ENCODE peak calls at places on chromosomes 3 and 15, in ten cellular contexts. S, Q, F, M, A, D, J, G, Y and W are unnamed samples. For H3K9me3, the result is how much of the 10 kb centered on the place peaks cover.

GRCh38 chr15:41812820-41813375 is 15.0 kb upstream of the JMJD7 start:
- DNase-seq in M (no peak), Y (no peak), G (no peak), S (no peak), F (no peak), A (no peak), Q (no peak), D (no peak), J (no peak), W (no peak)

GRCh38 chr15:33837294-33837693 is 131.0 kb upstream of the CHRM5 start:
- DNase-seq in S (no peak), M (no peak), J (no peak), F (no peak), G (no peak), Y (no peak), D (no peak), Q (no peak), A (no peak), W (no peak)

GRCh38 chr15:55372701-55373440 is 35.3 kb downstream of the CCPG1 start:
- DNase-seq in G (no peak), F (no peak), M (no peak), S (peak), Q (no peak), A (no peak), J (no peak), Y (no peak), D (no peak), W (no peak)

GRCh38 chr3:62761711-62762110 is 113.5 kb downstream of the CADPS start:
- DNase-seq in A (no peak), G (no peak), S (no peak), F (no peak), Y (no peak), M (no peak), D (peak), J (no peak), Q (no peak), W (no peak)

GRCh38 chr3:192834428-192834827 is 83.2 kb downstream of the MB21D2 start:
- DNase-seq in Y (no peak), G (no peak), A (no peak), M (no peak), J (no peak), D (no peak), S (no peak), Q (no peak), F (no peak), W (no peak)

GRCh38 chr3:105195260-105195659 is 171.4 kb upstream of the ALCAM start:
- DNase-seq in G (no peak), M (no peak), A (no peak), J (no peak), F (no peak), D (no peak), Y (no peak), Q (no peak), S (no peak), W (no peak)

GRCh38 chr3:133113526-133113925 is 75.3 kb downstream of the TMEM108 start:
- DNase-seq in A (no peak), S (no peak), J (no peak), Y (no peak), G (no peak), D (no peak), Q (no peak), M (no peak), F (no peak), W (no peak)

GRCh38 chr15:69114231-69114937 is 46.1 kb upstream of the GLCE start:
- DNase-seq in J (no peak), A (no peak), Y (no peak), Q (no peak), S (no peak), G (no peak), M (no peak), F (no peak), D (no peak), W (no peak)

GRCh38 chr3:170180107-170180951 is 1.2 kb downstream of the PHC3 start:
- DNase-seq in D (no peak), G (no peak), A (no peak), S (peak), M (no peak), Q (no peak), F (no peak), J (peak), Y (peak), W (no peak)

GRCh38 chr3:35120026-35120425 is 519.3 kb upstream of the ARPP21 start:
- DNase-seq in F (no peak), J (no peak), S (no peak), Q (no peak), A (no peak), G (no peak), D (no peak), M (no peak), Y (no peak), W (no peak)

GRCh38 chr3:64342940-64343691 is 117.8 kb upstream of the PRICKLE2 start:
- DNase-seq in Y (no peak), G (no peak), A (peak), S (no peak), Q (no peak), J (no peak), M (no peak), F (no peak), D (no peak), W (peak)

GRCh38 chr15:70234256-70234965 is 136.7 kb upstream of the TLE3 start:
- DNase-seq in M (no peak), J (no peak), F (no peak), G (no peak), A (no peak), S (no peak), D (no peak), Q (no peak), Y (no peak), W (peak)

GRCh38 chr3:160141485-160142185 is 83.6 kb upstream of the C3orf80 start:
- DNase-seq in Q (no peak), J (no peak), G (no peak), D (no peak), M (no peak), S (no peak), A (no peak), F (no peak), Y (no peak), W (no peak)

GRCh38 chr3:50341537-50341936 is 901 bp upstream of the RASSF1 start:
- DNase-seq in G (no peak), J (peak), F (peak), M (no peak), A (no peak), D (no peak), S (no peak), Q (no peak), Y (no peak), W (no peak)

GRCh38 chr15:77482570-77482969 is 61.9 kb downstream of the HMG20A start:
- DNase-seq in A (peak), Q (no peak), F (no peak), J (no peak), G (no peak), S (no peak), M (no peak), Y (no peak), D (no peak), W (no peak)

GRCh38 chr3:175741951-175742350 is 882.8 kb downstream of the NAALADL2 start:
- DNase-seq in D (no peak), A (peak), Y (no peak), Q (no peak), J (no peak), G (no peak), S (no peak), M (no peak), F (no peak), W (no peak)

GRCh38 chr3:37907906-37908305 is 46.2 kb downstream of the CTDSPL start:
- DNase-seq in J (no peak), F (no peak), Q (no peak), S (peak), G (no peak), M (no peak), D (no peak), A (no peak), Y (no peak), W (no peak)

GRCh38 chr15:66692808-66693596 is 9.0 kb upstream of the SMAD6 start:
- DNase-seq in G (no peak), Y (no peak), Q (no peak), J (no peak), F (no peak), A (no peak), D (no peak), S (peak), M (no peak), W (no peak)

GRCh38 chr3:49656541-49657112 is 17.5 kb upstream of the APEH start:
- DNase-seq in S (no peak), M (no peak), J (no peak), F (peak), Y (no peak), G (no peak), Q (no peak), A (no peak), D (no peak), W (no peak)

GRCh38 chr15:41607033-41607432 is 48.0 kb downstream of the TYRO3 start:
- DNase-seq in Y (no peak), Q (no peak), G (no peak), J (no peak), A (peak), M (no peak), D (no peak), S (no peak), F (no peak), W (no peak)

GRCh38 chr3:37594873-37595783 is 266.6 kb upstream of the CTDSPL start:
- DNase-seq in Y (peak), Q (no peak), S (no peak), G (no peak), D (no peak), F (no peak), J (no peak), M (no peak), A (no peak), W (no peak)

GRCh38 chr15:62464705-62465104 is 299.6 kb upstream of the C2CD4B start:
- DNase-seq in G (no peak), F (no peak), S (no peak), D (no peak), J (no peak), A (no peak), M (no peak), Y (no peak), Q (no peak), W (no peak)

GRCh38 chr15:89163271-89164055 is 57.9 kb downstream of the RLBP1 start:
- DNase-seq in M (no peak), D (no peak), Y (no peak), F (no peak), J (no peak), G (no peak), A (no peak), Q (no peak), S (no peak), W (no peak)

GRCh38 chr15:30928076-30928475 is 24.4 kb downstream of the FAN1 start:
- DNase-seq in Y (no peak), S (no peak), G (no peak), M (no peak), F (no peak), Q (no peak), A (no peak), J (no peak), D (no peak), W (no peak)

GRCh38 chr15:58561321-58561720 is 129.5 kb downstream of the LIPC start:
- DNase-seq in D (no peak), A (no peak), Q (no peak), Y (no peak), S (no peak), J (no peak), F (no peak), M (no peak), G (no peak), W (no peak)

GRCh38 chr3:147368151-147368550 is 38.2 kb downstream of the ZIC4 start:
- DNase-seq in J (no peak), D (no peak), Y (no peak), G (no peak), F (no peak), Q (no peak), A (no peak), M (no peak), S (no peak), W (no peak)

GRCh38 chr3:5197470-5198312 is 10.2 kb downstream of the EDEM1 start:
- DNase-seq in F (no peak), G (no peak), Q (no peak), M (no peak), S (peak), Y (no peak), A (no peak), D (no peak), J (no peak), W (no peak)

GRCh38 chr15:89433686-89434085 is 62.7 kb downstream of the RHCG start:
- DNase-seq in D (no peak), Y (no peak), M (no peak), F (peak), A (no peak), Q (no peak), S (no peak), J (no peak), G (no peak), W (no peak)

GRCh38 chr3:48445277-48445882 is 1.2 kb upstream of the ATRIP start:
- DNase-seq in Y (no peak), F (no peak), Q (no peak), D (no peak), G (no peak), J (no peak), A (no peak), M (no peak), S (no peak), W (no peak)

GRCh38 chr15:45773149-45773548 is 138.3 kb downstream of the SQOR start:
- DNase-seq in Y (no peak), Q (no peak), G (no peak), J (no peak), M (no peak), D (no peak), A (no peak), S (no peak), F (no peak), W (no peak)

GRCh38 chr3:189142527-189142926 is 29.2 kb upstream of the TPRG1 start:
- DNase-seq in Q (no peak), D (no peak), M (no peak), A (no peak), F (no peak), J (no peak), S (no peak), Y (no peak), G (no peak), W (no peak)

DNA sequence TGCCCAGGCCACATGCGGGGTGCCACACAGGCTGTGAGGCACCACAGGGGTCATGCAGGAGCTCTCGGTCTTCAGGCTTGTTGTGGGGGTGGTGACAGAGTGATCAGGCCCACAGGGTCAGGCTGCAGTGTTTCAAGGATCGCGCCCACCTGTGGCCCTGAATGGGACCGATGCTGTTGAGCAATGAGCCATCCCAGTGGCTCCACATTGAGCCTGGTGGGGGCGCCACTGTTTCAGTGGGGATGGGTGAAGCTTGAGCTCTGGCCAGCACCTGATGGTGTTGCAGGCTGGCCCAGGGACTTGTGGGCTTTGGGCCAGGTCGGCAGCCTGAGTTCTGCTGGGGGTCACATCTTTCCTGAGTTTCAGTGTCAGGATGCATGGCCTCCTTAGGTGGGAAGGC is 230.1 kb downstream of the UBE3A start:
- DNase-seq in Q (no peak), A (no peak), S (no peak), J (no peak), G (no peak), Y (no peak), M (no peak), D (no peak), F (no peak), W (peak)
- H3K9me3 ChIP-seq in Q (half or more), A (half or more), S (under half), J (under half), G (under half), Y (half or more), M (under half), D (under half), F (half or more), W (under half)

GRCh38 chr3:10774129-10774670 is 41.8 kb upstream of the SLC6A11 start:
- DNase-seq in J (peak), A (no peak), F (no peak), D (no peak), G (no peak), Q (no peak), S (no peak), Y (no peak), M (no peak), W (peak)

GRCh38 chr3:10770547-10770946 is 45.5 kb upstream of the SLC6A11 start:
- DNase-seq in J (no peak), D (no peak), G (no peak), S (no peak), M (no peak), Y (no peak), F (no peak), Q (no peak), A (no peak), W (peak)

GRCh38 chr3:10771486-10772225 is 44.4 kb upstream of the SLC6A11 start:
- DNase-seq in Q (no peak), D (no peak), A (no peak), G (no peak), M (no peak), S (no peak), J (no peak), F (no peak), Y (no peak), W (peak)

GRCh38 chr3:10770981-10771380 is 45.0 kb upstream of the SLC6A11 start:
- DNase-seq in G (no peak), M (no peak), Y (no peak), F (no peak), A (no peak), J (no peak), D (no peak), Q (no peak), S (no peak), W (peak)

DNA sequence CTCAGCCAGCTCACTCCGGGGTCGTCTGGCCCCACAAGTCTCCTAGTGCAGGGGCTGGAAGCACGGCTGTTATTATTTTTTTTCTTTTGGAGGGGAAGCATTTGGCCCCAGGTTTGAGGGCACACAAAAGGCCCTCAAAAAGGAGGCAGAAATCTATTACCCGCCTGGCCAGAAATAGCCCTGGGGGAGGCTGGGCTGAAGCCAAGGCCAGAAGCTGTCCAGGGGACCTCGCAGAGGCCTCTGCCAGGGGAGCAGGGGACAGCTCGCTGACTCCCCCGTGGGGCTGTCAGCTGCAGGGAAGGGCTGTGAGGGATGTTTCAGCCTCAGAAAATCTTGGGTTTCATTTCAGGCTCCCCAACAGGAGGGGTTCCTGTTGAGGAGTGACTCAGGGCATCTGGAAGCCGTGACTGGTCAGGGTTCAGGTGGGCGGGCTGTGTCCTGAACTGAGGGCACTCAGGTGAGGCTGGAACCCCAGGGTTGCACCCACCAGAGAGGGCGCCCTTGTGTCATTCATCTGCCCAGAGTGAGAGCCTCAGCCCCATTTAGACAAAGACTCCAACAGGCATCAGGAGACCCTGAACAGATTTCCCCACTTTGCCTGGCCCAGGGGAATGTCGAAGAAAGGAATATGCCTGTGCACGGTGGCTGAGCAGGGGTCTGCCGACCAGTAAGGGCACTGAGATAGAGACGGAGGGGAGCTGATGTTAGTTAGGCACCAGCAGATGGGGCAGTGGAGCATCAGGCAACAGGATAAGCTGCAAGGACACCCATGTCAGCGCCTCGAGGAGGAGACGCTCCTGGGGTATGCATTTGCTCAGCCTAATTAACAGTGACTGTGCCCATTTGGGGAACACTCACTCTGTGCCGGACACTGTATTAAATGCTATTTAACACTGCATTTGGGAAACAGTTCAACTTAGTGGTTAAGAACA is 43.5 kb upstream of the SLC6A11 start:
- DNase-seq in Q (no peak), A (no peak), S (no peak), M (no peak), F (no peak), G (no peak), J (peak), D (peak), Y (no peak), W (peak)
- TF ChIP-seq CTCF in Q (no peak), A (no peak), S (peak), M (no peak), F (no peak), G (no peak), J (no peak), D (peak), Y (no peak), W (peak)

GRCh38 chr3:197561926-197562325 is 6.2 kb upstream of the BDH1 start:
- DNase-seq in F (no peak), Q (no peak), Y (no peak), M (no peak), A (no peak), D (no peak), J (no peak), G (no peak), S (peak), W (no peak)
- H3K9me3 ChIP-seq in F (under half), Q (under half), Y (under half), M (under half), A (under half), D (under half), J (under half), G (under half), S (under half), W (half or more)

GRCh38 chr3:151227438-151228290 is 24.6 kb upstream of the GPR171 start:
- DNase-seq in Q (peak), S (peak), J (peak), F (peak), M (peak), D (peak), G (peak), Y (peak), A (peak), W (peak)
- TF ChIP-seq CTCF in Q (peak), S (peak), J (peak), F (peak), M (peak), D (peak), G (peak), Y (peak), A (peak), W (peak)

DNA sequence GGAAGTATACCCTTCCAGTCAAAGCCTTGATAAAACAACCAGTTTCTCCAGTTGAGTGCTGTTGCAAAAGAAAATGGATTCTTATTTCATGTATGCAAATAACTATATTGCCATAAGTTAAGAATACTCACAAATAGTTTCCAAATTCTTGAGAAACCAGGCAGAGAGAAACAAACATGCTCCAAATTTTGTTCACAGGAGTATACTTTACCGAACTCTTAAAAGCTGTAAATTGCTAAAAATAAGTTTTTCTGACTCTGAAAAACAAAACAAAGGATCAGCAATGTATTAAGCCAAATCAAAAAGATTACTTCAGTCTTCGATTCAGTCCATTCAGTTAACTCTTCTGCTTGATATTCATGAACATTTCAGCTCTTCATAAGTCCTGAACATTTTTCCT is 646.5 kb downstream of the MCTP2 start:
- DNase-seq in F (no peak), D (no peak), Q (no peak), S (no peak), M (no peak), J (no peak), A (no peak), G (no peak), Y (no peak), W (no peak)
- H3K9me3 ChIP-seq in F (under half), D (under half), Q (under half), S (under half), M (under half), J (under half), A (under half), G (under half), Y (under half), W (under half)

DNA sequence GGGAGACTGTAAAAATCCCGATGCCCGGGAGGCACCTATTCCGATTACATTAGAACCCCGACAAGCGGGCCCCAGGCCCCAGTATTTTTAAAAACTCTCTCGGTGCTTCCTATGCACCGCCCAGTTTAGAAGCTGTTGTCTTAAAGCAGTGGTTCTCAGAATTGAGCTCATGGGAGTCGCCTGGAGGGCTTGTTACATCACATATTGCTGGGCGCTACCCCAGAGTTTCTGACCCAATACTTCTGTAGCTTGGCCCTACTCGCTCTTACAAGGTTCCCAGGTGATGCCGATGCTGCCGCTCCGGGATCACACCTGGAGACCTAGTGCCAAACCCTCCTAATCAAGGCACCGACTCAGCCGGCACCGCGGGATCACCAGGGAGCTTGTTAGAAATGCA is 35.2 kb downstream of the CPN2 start:
- DNase-seq in M (no peak), G (no peak), A (no peak), F (peak), D (no peak), Y (no peak), Q (peak), S (no peak), J (no peak), W (no peak)
- TF ChIP-seq CTCF in M (no peak), G (no peak), A (no peak), F (peak), D (no peak), Y (no peak), Q (no peak), S (no peak), J (no peak), W (no peak)